ENCODE peak calls at places on chromosomes 16 and 17, in nine cellular contexts. H is mesothelial cell of epicardium, T is esophagus muscularis mucosa, D is HepG2, Q is tibial nerve, K is progenitor cell of endocrine pancreas, B is cardiac muscle cell, P is fibroblast of pulmonary artery, L is pancreas. Z is an unnamed sample.

GRCh38 chr16:30382398-30383015 is at the start of gene SEPTIN1:
- DNase-seq in B (no peak), Q (no peak), P (no peak), L (no peak), H (no peak), K (no peak), T (no peak), D (no peak), Z (peak)

GRCh38 chr16:17724242-17724898 is 253.6 kb upstream of the XYLT1 start:
- DNase-seq in D (no peak), Q (no peak), H (no peak), L (no peak), T (no peak), K (no peak), B (no peak), P (peak), Z (no peak)

GRCh38 chr17:5257124-5257523 is 22.5 kb upstream of the SCIMP start:
- DNase-seq in D (no peak), P (no peak), T (no peak), H (no peak), Q (no peak), B (no peak), K (no peak), L (no peak), Z (no peak)

GRCh38 chr17:59844884-59845594 is 47.7 kb downstream of the TUBD1 start:
- DNase-seq in T (no peak), B (no peak), P (peak), Q (no peak), H (no peak), D (no peak), L (no peak), K (no peak), Z (no peak)

GRCh38 chr17:77388384-77389306 is 247.9 kb downstream of the SEC14L1 start:
- DNase-seq in L (no peak), Q (no peak), D (peak), T (no peak), P (no peak), H (no peak), K (no peak), B (no peak), Z (no peak)

GRCh38 chr16:55369151-55369550 is 45.1 kb downstream of the IRX6 start:
- DNase-seq in K (no peak), T (no peak), P (no peak), B (no peak), H (no peak), D (no peak), Q (no peak), L (no peak), Z (no peak)

GRCh38 chr17:81572499-81573030 is 20.4 kb upstream of the FAAP100 start:
- DNase-seq in B (no peak), D (no peak), H (no peak), K (no peak), L (no peak), T (no peak), Q (no peak), P (no peak), Z (no peak)

GRCh38 chr17:64006361-64007088 is 8.4 kb downstream of the PRR29 start:
- DNase-seq in K (no peak), P (no peak), T (no peak), B (no peak), L (no peak), Q (no peak), H (no peak), D (peak), Z (peak)

GRCh38 chr16:15640966-15641365 is 2.0 kb downstream of the MARF1 start:
- DNase-seq in P (no peak), T (no peak), K (no peak), B (no peak), Q (no peak), D (no peak), L (no peak), H (no peak), Z (no peak)

GRCh38 chr17:77058016-77058415 is 82.8 kb upstream of the SEC14L1 start:
- DNase-seq in Q (no peak), T (no peak), H (no peak), D (peak), B (no peak), L (no peak), K (no peak), P (no peak), Z (no peak)

GRCh38 chr17:61537264-61537771 is 53.7 kb downstream of the NACA2 start:
- DNase-seq in T (no peak), L (no peak), K (no peak), P (no peak), D (no peak), B (no peak), Q (no peak), H (no peak), Z (no peak)

GRCh38 chr17:21419299-21420239 is 43.4 kb downstream of the KCNJ12 start:
- DNase-seq in K (no peak), P (no peak), B (no peak), Q (no peak), L (no peak), H (no peak), T (no peak), D (no peak), Z (no peak)

GRCh38 chr17:80999224-81000088 is 7.8 kb downstream of the CHMP6 start:
- DNase-seq in K (no peak), B (no peak), L (no peak), T (no peak), Q (no peak), H (no peak), D (no peak), P (no peak), Z (peak)

GRCh38 chr16:4245400-4245799 is 3.5 kb upstream of the SRL start:
- DNase-seq in H (no peak), Q (no peak), K (no peak), T (no peak), D (no peak), P (peak), B (no peak), L (no peak), Z (no peak)

GRCh38 chr17:5344914-5345313 is 62.8 kb downstream of the RABEP1 start:
- DNase-seq in Q (no peak), P (no peak), D (no peak), L (no peak), T (no peak), K (no peak), H (no peak), B (no peak), Z (no peak)

GRCh38 chr17:3009411-3009920 is 53.9 kb downstream of the OR1D5 start:
- DNase-seq in P (no peak), D (no peak), H (no peak), K (no peak), L (no peak), Q (no peak), T (no peak), B (no peak), Z (no peak)

GRCh38 chr17:74605361-74605760 is 13.3 kb upstream of the CD300LD start:
- DNase-seq in P (peak), H (no peak), D (no peak), Q (no peak), L (no peak), B (no peak), T (no peak), K (no peak), Z (no peak)

GRCh38 chr17:10697092-10698081 is at the start of the genes ADPRM and SCO1:
- DNase-seq in T (peak), Q (peak), B (peak), L (peak), P (peak), D (peak), H (peak), K (peak), Z (peak)
- TF ChIP-seq CTCF in T (peak), Q (peak), B (peak), L (peak), P (peak), D (peak), H (no peak), K (peak), Z (peak)

DNA sequence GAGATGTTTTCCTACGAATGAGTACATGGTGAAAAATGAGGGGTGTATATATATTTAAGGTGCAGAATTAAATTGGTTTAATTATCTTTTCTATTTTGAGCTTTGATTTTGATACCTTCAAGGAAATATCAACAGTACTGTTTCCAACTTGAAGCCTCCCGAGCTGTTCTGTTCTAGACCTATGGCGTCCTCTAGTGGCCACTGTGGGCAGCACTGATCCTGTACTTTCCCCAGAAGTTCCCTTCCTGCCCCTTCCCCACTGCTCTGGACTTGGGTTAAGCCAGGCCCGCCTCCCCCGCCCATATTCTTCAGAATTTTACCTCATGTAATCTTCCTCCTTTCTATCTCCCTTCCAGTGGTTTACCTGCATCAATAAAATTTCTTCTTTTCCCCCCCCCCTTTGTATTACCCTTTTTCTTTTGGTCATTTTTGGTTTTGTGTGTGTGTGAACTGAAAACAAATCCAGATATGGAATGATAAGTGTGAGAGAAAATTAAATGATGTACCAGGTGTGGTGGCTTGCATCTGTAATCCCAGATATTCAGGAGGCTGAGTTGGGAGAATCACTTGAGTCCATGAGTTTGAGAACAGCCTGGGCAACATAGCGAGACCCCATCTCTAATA is 1643.5 kb downstream of the TP53TG3F start:
- DNase-seq in T (no peak), L (no peak), H (no peak), K (no peak), Q (no peak), D (peak), P (no peak), B (no peak), Z (no peak)
- TF ChIP-seq CTCF in T (no peak), L (no peak), H (no peak), K (no peak), Q (no peak), D (peak), P (no peak), B (no peak), Z (no peak)

DNA sequence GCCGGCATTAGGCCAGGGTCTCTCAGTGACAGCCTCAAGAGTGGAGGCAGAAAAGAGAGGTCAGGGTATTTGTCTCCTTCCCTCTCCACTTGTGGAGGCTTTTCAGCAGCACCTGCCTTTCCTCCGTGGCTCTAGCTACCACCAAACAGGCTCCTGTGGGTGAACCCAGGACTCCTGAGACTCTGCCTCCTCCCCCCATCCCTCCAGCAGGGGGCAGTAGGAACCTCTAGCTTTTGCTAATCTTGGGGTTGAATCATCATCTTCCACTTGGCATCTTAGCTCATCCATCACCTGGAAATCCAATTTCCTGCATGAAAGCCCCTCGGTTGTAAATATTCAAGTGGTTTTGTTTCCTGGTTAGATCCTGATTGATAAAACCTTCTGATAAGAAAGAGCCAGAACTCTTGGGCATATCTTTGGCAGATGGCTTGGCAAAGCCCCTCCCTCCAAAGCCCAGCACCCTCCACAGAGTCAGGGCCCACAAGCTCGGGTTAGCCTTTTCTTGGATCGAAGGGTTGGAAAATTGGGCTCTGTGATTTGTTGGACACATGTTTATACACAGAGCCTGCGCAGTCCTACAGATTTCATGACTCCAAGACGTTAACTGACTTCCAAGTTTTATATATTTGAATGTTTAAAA is 322.1 kb downstream of the MAP2K4 start:
- DNase-seq in Q (no peak), D (no peak), H (no peak), B (peak), K (no peak), T (no peak), L (no peak), P (peak), Z (peak)
- TF ChIP-seq CTCF in Q (no peak), D (peak), H (peak), B (peak), K (peak), T (peak), L (no peak), P (peak), Z (peak)

GRCh38 chr17:50328360-50328759 is 17.6 kb upstream of the XYLT2 start:
- DNase-seq in T (no peak), P (no peak), B (no peak), L (no peak), D (no peak), H (no peak), K (no peak), Q (no peak), Z (no peak)
- TF ChIP-seq CTCF in T (no peak), P (no peak), B (no peak), L (no peak), D (no peak), H (no peak), K (no peak), Q (no peak), Z (no peak)

GRCh38 chr17:51540151-51540550 is 279.8 kb downstream of the UTP18 start:
- DNase-seq in D (peak), T (no peak), B (no peak), K (no peak), P (no peak), Q (no peak), L (no peak), H (no peak), Z (no peak)
- TF ChIP-seq CTCF in D (peak), T (no peak), B (no peak), K (no peak), P (no peak), Q (no peak), L (no peak), H (no peak), Z (no peak)

DNA sequence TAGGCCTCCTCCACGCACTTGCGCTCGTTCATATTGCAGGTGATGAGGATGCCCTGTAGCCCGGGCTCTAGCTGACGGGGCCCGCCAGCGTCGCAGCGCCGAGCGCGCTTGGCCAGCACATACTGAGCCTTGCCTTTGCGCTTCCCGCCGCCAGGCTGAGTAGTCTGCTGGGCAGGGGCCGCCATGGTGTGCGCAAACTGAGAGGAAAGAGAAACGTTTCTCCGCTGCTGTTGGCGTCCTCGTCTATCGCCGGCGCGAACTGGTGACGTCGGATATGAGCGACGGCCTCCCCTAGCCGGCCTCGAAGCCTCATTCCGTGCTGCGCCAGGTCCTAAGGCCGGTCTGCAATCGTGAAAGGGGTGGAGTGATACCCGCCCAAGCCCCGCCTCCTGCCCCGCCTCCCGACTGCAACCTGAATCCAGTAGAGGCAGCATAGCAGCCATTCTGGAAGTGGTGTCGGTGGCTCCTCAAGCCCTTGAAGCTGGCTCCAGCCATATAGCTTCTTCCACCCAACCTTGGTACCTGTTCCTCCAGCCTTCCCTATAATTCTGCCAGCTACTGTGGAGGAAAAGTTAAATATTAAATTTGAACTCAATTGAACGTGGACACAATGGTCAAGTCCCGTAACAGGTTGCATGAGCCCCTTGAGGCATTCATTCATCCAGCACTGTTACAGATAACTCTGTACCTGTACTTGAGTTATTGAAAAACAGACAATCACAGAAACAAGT is at the start of gene THUMPD1:
- DNase-seq in H (peak), T (peak), L (peak), P (peak), B (peak), K (peak), Q (peak), D (peak), Z (peak)
- TF ChIP-seq CTCF in H (no peak), T (peak), L (no peak), P (peak), B (no peak), K (peak), Q (no peak), D (peak), Z (no peak)

GRCh38 chr16:87057951-87058560 is 259.1 kb downstream of the C16orf95 start:
- DNase-seq in P (no peak), T (no peak), B (no peak), D (no peak), L (no peak), Q (no peak), K (no peak), H (no peak), Z (no peak)

GRCh38 chr16:87058728-87059250 is 258.4 kb downstream of the C16orf95 start:
- DNase-seq in Q (no peak), P (no peak), H (no peak), L (no peak), T (no peak), D (no peak), B (no peak), K (no peak), Z (no peak)

GRCh38 chr16:87056551-87056950 is 260.6 kb downstream of the C16orf95 start:
- DNase-seq in H (no peak), D (no peak), T (no peak), P (no peak), K (no peak), Q (no peak), B (no peak), L (no peak), Z (no peak)

GRCh38 chr16:87056083-87056482 is 261.1 kb downstream of the C16orf95 start:
- DNase-seq in P (peak), K (no peak), D (no peak), H (no peak), L (no peak), B (no peak), Q (no peak), T (no peak), Z (no peak)

DNA sequence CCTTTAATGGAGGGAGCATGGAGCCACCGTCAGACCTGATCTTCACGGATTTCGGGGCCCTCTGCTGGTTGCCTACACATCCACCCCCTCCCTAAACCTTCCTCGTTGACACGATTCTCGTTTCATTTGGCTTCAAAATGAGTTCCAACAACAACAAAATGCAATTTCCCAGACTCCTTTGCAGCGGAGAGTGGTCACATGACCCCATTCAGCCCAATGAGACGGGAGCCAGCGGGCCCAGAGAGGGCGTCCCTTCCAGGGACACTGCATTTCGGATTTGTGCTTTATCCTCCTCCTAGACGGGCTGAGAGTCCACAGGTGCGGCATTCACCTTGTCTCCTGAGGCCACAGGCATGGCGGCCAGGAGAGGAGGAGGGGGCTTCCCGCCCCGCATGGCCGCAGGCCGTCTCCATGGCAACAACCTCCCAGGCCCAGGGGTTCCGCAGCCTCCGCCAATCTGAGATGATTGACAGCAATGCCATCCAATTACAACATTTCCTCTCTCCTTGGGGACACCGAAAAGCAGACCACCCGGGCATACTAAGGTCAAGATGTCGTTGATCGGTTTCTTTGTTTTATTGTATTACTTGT is 259.8 kb downstream of the C16orf95 start:
- DNase-seq in P (no peak), L (no peak), H (no peak), T (no peak), D (no peak), Q (no peak), B (no peak), K (no peak), Z (no peak)
- TF ChIP-seq CTCF in P (no peak), L (no peak), H (no peak), T (no peak), D (peak), Q (no peak), B (peak), K (no peak), Z (no peak)

DNA sequence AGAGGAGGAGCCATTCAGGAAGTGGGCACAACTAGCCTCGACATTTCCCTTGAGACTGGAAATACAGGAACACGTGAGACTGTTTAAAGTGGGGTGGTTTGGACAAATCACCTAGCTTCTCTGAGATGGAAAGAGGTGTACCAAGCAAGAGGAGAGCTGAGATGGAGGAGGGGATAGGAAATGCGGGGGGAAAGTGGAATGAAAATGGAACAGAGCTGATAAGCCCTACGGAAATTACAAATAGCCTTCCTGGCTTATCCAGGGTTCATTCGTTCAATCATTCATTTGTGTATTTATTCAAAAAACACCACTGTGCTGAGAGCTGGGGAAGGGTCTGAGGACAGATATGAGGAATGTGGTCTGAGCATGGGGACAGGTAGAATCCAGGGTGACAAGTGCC is 64.1 kb downstream of the ASIC2 start:
- DNase-seq in D (no peak), Q (no peak), H (no peak), T (no peak), K (no peak), L (no peak), P (no peak), B (no peak), Z (no peak)
- TF ChIP-seq CTCF in D (no peak), Q (no peak), H (no peak), T (no peak), K (no peak), L (no peak), P (no peak), B (no peak), Z (no peak)

DNA sequence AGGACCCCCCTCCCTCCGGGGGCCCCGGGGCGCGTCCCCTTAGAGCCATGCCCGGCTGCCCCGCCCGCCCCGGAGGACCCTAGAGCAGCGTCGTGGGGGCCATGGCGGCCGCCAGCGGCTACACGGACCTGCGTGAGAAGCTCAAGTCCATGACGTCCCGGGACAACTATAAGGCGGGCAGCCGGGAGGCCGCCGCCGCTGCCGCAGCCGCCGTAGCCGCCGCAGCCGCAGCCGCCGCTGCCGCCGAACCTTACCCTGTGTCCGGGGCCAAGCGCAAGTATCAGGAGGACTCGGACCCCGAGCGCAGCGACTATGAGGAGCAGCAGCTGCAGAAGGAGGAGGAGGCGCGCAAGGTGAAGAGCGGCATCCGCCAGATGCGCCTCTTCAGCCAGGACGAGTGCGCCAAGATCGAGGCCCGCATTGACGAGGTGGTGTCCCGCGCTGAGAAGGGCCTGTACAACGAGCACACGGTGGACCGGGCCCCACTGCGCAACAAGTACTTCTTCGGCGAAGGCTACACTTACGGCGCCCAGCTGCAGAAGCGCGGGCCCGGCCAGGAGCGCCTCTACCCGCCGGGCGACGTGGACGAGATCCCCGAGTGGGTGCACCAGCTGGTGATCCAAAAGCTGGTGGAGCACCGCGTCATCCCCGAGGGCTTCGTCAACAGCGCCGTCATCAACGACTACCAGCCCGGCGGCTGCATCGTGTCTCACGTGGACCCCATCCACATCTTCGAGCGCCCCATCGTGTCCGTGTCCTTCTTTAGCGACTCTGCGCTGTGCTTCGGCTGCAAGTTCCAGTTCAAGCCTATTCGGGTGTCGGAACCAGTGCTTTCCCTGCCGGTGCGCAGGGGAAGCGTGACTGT is 747 bp downstream of the ALKBH5 start:
- DNase-seq in P (peak), H (peak), D (no peak), K (no peak), Q (peak), B (peak), T (no peak), L (peak), Z (peak)
- TF ChIP-seq CTCF in P (no peak), H (no peak), D (peak), K (no peak), Q (no peak), B (no peak), T (no peak), L (no peak), Z (peak)